ENCODE peak calls at places on chromosomes 6 and 20, in eight cellular contexts. C is neural progenitor cell, Z is upper lobe of right lung, B is tibial artery, L is A549, O is uterus, V is breast epithelium, S is vagina. J is an unnamed sample.

GRCh38 chr20:16621435-16622141 is 48.3 kb upstream of the KIF16B start:
- DNase-seq in C (no peak), Z (no peak), B (no peak), L (no peak), O (no peak), V (no peak), S (no peak), J (no peak)

GRCh38 chr6:163255265-163255664 is 159.3 kb upstream of the QKI start:
- DNase-seq in C (no peak), Z (no peak), B (no peak), L (no peak), O (no peak), V (no peak), S (no peak), J (no peak)

GRCh38 chr6:127941228-127941627 is 40.4 kb upstream of the THEMIS start:
- DNase-seq in C (no peak), Z (no peak), B (no peak), L (no peak), O (no peak), V (no peak), S (no peak), J (no peak)

GRCh38 chr20:43751167-43752050 is 24.6 kb upstream of the GTSF1L start:
- DNase-seq in C (no peak), Z (no peak), B (no peak), L (no peak), O (no peak), V (no peak), S (no peak), J (no peak)

GRCh38 chr6:128822271-128822670 is 60.7 kb upstream of the LAMA2 start:
- DNase-seq in C (no peak), Z (no peak), B (no peak), L (no peak), O (no peak), V (no peak), S (no peak), J (no peak)

GRCh38 chr20:19953606-19954005 is 63.6 kb upstream of the NAA20 start:
- DNase-seq in C (no peak), Z (no peak), B (no peak), L (no peak), O (no peak), V (no peak), S (no peak), J (no peak)

GRCh38 chr6:134421496-134421895 is 103.6 kb upstream of the SGK1 start:
- DNase-seq in C (no peak), Z (no peak), B (no peak), L (no peak), O (no peak), V (no peak), S (no peak), J (no peak)

GRCh38 chr20:38034961-38035360 is 1.4 kb downstream of the RPRD1B start:
- DNase-seq in C (no peak), Z (no peak), B (no peak), L (no peak), O (no peak), V (no peak), S (no peak), J (no peak)

GRCh38 chr20:11777861-11778570 is 139.7 kb upstream of the BTBD3 start:
- DNase-seq in C (no peak), Z (no peak), B (no peak), L (no peak), O (no peak), V (no peak), S (no peak), J (no peak)

GRCh38 chr20:33647603-33648395 is 14.3 kb upstream of the C20orf144 start:
- DNase-seq in C (no peak), Z (peak; percentile 58), B (peak; percentile 82), L (no peak), O (no peak), V (no peak), S (no peak), J (no peak)

GRCh38 chr6:65557224-65557623 is 149.8 kb downstream of the EYS start:
- DNase-seq in C (no peak), Z (no peak), B (no peak), L (no peak), O (no peak), V (no peak), S (no peak), J (no peak)

GRCh38 chr6:88953550-88954386 is 9.7 kb downstream of the RNGTT start:
- DNase-seq in C (no peak), Z (no peak), B (no peak), L (no peak), O (no peak), V (no peak), S (no peak), J (no peak)

GRCh38 chr20:50020283-50020682 is 37.5 kb downstream of the SNAI1 start:
- DNase-seq in C (no peak), Z (no peak), B (no peak), L (peak; percentile 59), O (no peak), V (no peak), S (no peak), J (no peak)

DNA sequence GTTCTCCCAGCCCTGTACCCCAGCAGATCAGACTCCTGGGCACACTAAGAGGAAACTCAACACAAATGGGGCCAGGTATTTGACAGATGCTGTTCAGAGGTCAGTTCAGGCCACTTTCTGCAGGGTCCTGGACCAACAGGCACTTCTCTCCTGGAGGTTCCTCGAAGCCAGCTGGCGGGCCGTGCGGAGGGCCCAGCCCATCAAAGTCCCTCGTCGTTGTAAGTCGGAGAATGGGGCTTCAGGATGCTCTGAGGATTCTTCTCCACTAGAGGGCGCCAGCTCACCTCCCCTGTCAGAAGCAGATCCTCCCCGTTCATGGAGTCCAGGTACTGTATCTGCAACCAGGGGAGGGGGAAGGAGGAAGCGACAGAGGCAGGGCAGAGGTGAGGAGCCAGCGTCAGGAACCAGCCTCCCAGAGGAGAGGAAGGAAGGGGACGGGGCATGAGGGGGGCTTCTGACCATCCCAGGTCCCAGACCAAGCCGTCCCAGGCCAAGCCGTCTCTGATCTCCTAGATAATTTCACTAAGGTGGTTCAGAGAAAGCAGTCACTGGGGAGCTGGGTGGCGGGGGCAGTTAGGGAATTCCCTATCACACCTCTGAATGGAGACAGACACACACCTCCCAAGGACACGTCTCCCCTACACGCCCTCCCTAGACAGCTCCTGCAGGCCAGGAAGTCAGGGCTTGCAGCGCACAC is 11.7 kb upstream of the FAM83C start:
- DNase-seq in C (peak; percentile 91), Z (peak; percentile 76), B (peak; percentile 83), L (peak; percentile 89), O (peak; percentile 83), V (peak; percentile 84), S (no peak), J (peak; percentile 86)
- H3K27ac ChIP-seq in C (no peak overlapping the region), Z (no peak overlapping the region), B (no peak overlapping the region), L (peak overlapping the region; percentile 96), O (no peak overlapping the region), V (peak overlapping the region; percentile 14), S (peak overlapping the region; percentile 75), J (no peak overlapping the region)

GRCh38 chr6:157769776-157770430 is 53.1 kb upstream of the SNX9 start:
- DNase-seq in C (no peak), Z (no peak), B (no peak), L (no peak), O (no peak), V (no peak), S (no peak), J (no peak)

GRCh38 chr6:157767757-157768156 is 55.3 kb upstream of the SNX9 start:
- DNase-seq in C (no peak), Z (no peak), B (no peak), L (no peak), O (no peak), V (no peak), S (no peak), J (no peak)

GRCh38 chr6:157768304-157768703 is 54.7 kb upstream of the SNX9 start:
- DNase-seq in C (no peak), Z (no peak), B (no peak), L (no peak), O (no peak), V (no peak), S (no peak), J (no peak)

GRCh38 chr6:157768863-157769551 is 54.0 kb upstream of the SNX9 start:
- DNase-seq in C (no peak), Z (no peak), B (no peak), L (no peak), O (no peak), V (no peak), S (no peak), J (no peak)

DNA sequence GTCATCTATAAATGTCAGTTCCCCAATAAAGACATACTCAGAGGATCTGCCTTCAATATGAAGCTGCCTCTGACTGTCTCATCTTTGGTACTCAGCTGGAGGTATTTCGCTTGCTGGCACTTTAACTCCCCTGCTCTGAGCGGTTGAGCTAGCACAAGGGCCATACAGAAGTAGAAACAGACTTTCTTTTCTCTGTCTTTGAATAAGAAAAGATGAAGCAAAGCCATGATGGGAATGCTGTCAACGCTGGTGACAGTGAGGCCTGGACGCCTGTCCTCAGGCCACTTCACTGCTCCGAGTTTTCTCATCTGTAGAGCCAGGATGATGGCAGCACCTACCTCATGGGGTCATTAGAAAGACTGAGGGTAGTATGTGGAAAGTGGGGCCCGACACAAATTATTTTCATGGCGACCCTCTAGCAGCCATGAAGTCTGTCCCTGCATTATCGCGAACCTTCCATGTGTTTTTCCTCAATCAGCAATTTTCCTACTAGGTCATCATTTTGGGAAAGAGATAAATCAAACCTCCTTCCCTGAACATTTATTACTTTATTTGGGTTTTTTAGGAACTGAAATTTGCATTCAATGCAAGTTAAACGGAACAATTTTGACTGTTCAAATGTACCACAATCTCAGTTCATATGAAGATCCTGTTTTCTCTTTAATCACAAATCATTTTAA is 55.8 kb upstream of the SNX9 start:
- DNase-seq in C (no peak), Z (no peak), B (no peak), L (no peak), O (no peak), V (no peak), S (no peak), J (no peak)
- H3K27ac ChIP-seq in C (no peak overlapping the region), Z (peak overlapping the region; percentile 2), B (no peak overlapping the region), L (no peak overlapping the region), O (no peak overlapping the region), V (no peak overlapping the region), S (peak overlapping the region; percentile 26), J (no peak overlapping the region)

GRCh38 chr20:51022227-51022802 is 592 bp downstream of the KCNG1 start:
- DNase-seq in C (no peak), Z (no peak), B (no peak), L (no peak), O (no peak), V (no peak), S (no peak), J (no peak)
- H3K27ac ChIP-seq in C (no peak overlapping the region), Z (no peak overlapping the region), B (no peak overlapping the region), L (peak overlapping the region; percentile 80), O (peak overlapping the region; percentile 80), V (no peak overlapping the region), S (no peak overlapping the region), J (peak overlapping the region; percentile 69)

GRCh38 chr6:167115054-167115453 is 7.8 kb upstream of the CCR6 start:
- DNase-seq in C (no peak), Z (no peak), B (no peak), L (no peak), O (no peak), V (no peak), S (no peak), J (no peak)

GRCh38 chr6:167113047-167113446 is 9.8 kb upstream of the CCR6 start:
- DNase-seq in C (no peak), Z (no peak), B (no peak), L (no peak), O (no peak), V (peak; percentile 1), S (no peak), J (no peak)

GRCh38 chr6:167116109-167116837 is 6.6 kb upstream of the CCR6 start:
- DNase-seq in C (no peak), Z (no peak), B (no peak), L (no peak), O (peak; percentile 49), V (peak; percentile 56), S (no peak), J (no peak)

GRCh38 chr6:167112421-167112820 is 10.5 kb upstream of the CCR6 start:
- DNase-seq in C (no peak), Z (no peak), B (no peak), L (no peak), O (no peak), V (peak; percentile 36), S (no peak), J (no peak)

GRCh38 chr6:167113935-167114910 is 8.7 kb upstream of the CCR6 start:
- DNase-seq in C (no peak), Z (no peak), B (no peak), L (no peak), O (no peak), V (no peak), S (no peak), J (no peak)
- H3K27ac ChIP-seq in C (no peak overlapping the region), Z (no peak overlapping the region), B (no peak overlapping the region), L (no peak overlapping the region), O (no peak overlapping the region), V (no peak overlapping the region), S (no peak overlapping the region), J (no peak overlapping the region)